ENCODE peak calls at places on chromosomes 13 and 19, in ten cellular contexts. V, I, E, T, Y, G, P, H, C and Q are unnamed samples.

GRCh38 chr19:15466851-15467733 is 2.7 kb upstream of the RASAL3 start:
- DNase-seq in V (no peak), I (peak; percentile 97), E (peak; percentile 47), T (peak; percentile 37), Y (no peak), G (no peak), P (no peak), H (peak; percentile 59), C (peak; percentile 55), Q (no peak)

GRCh38 chr19:8451885-8452284 is 7.1 kb downstream of the HNRNPM start:
- DNase-seq in V (no peak), I (no peak), E (no peak), T (peak; percentile 17), Y (peak; percentile 39), G (peak; percentile 82), P (no peak), H (no peak), C (peak; percentile 30), Q (peak; percentile 28)

GRCh38 chr13:71536201-71536600 is 330.8 kb downstream of the DACH1 start:
- DNase-seq in V (no peak), I (no peak), E (no peak), T (no peak), Y (no peak), G (no peak), P (no peak), H (no peak), C (no peak), Q (no peak)

GRCh38 chr13:94712287-94712811 is at the start of gene SOX21:
- DNase-seq in V (no peak), I (no peak), E (no peak), T (no peak), Y (no peak), G (no peak), P (peak; percentile 49), H (peak; percentile 34), C (peak; percentile 48), Q (no peak)

GRCh38 chr19:8811315-8812172 is 20.6 kb downstream of the ZNF558 start:
- DNase-seq in V (no peak), I (no peak), E (no peak), T (no peak), Y (no peak), G (peak; percentile 7), P (no peak), H (no peak), C (peak; percentile 48), Q (no peak)

GRCh38 chr13:32535140-32535539 is 3.5 kb downstream of the N4BP2L2 start:
- DNase-seq in V (no peak), I (no peak), E (no peak), T (no peak), Y (no peak), G (no peak), P (no peak), H (no peak), C (no peak), Q (no peak)

GRCh38 chr19:1856698-1857603 is 6.4 kb downstream of the KLF16 start:
- DNase-seq in V (peak; percentile 47), I (no peak), E (no peak), T (peak; percentile 72), Y (peak; percentile 72), G (peak; percentile 85), P (no peak), H (peak; percentile 84), C (peak; percentile 87), Q (peak; percentile 77)

GRCh38 chr13:38582133-38582532 is 104.7 kb upstream of the FREM2 start:
- DNase-seq in V (no peak), I (no peak), E (no peak), T (peak; percentile 3), Y (peak; percentile 10), G (peak; percentile 61), P (peak; percentile 34), H (peak; percentile 9), C (peak; percentile 32), Q (peak; percentile 47)

GRCh38 chr13:104796581-104796980 is 1730.4 kb upstream of the SLC10A2 start:
- DNase-seq in V (no peak), I (no peak), E (no peak), T (no peak), Y (no peak), G (no peak), P (no peak), H (no peak), C (no peak), Q (no peak)

GRCh38 chr13:33763021-33763420 is 54.9 kb upstream of the RFC3 start:
- DNase-seq in V (no peak), I (no peak), E (no peak), T (no peak), Y (no peak), G (no peak), P (no peak), H (no peak), C (no peak), Q (no peak)

GRCh38 chr19:52520013-52520412 is 7.5 kb upstream of the ZNF808 start:
- DNase-seq in V (no peak), I (no peak), E (no peak), T (no peak), Y (no peak), G (no peak), P (no peak), H (no peak), C (no peak), Q (no peak)

GRCh38 chr19:33796164-33797100 is at the start of gene KCTD15:
- DNase-seq in V (no peak), I (no peak), E (no peak), T (peak; percentile 48), Y (peak; percentile 37), G (peak; percentile 53), P (peak; percentile 50), H (no peak), C (peak; percentile 66), Q (no peak)

GRCh38 chr13:96850538-96850937 is 143.7 kb downstream of the OXGR1 start:
- DNase-seq in V (no peak), I (no peak), E (no peak), T (no peak), Y (no peak), G (no peak), P (no peak), H (no peak), C (no peak), Q (no peak)

GRCh38 chr19:48965806-48966540 is 864 bp downstream of the FTL start:
- DNase-seq in V (peak; percentile 91), I (peak; percentile 72), E (peak; percentile 77), T (peak; percentile 62), Y (peak; percentile 67), G (peak; percentile 93), P (peak; percentile 81), H (peak; percentile 81), C (peak; percentile 90), Q (peak; percentile 58)

GRCh38 chr19:57269515-57270250 is 10.6 kb upstream of the ZNF460 start:
- DNase-seq in V (no peak), I (peak; percentile 60), E (no peak), T (peak; percentile 58), Y (no peak), G (peak; percentile 63), P (no peak), H (no peak), C (no peak), Q (no peak)